ENCODE peak calls at places on chromosomes 6 and 20, in nine cellular contexts. X is foreskin keratinocyte, L is IMR-90, N is A549, E is GM06990, W is astrocyte of the spinal cord, D is DND-41, H is foreskin fibroblast, O is GM13977. S is an unnamed sample.

GRCh38 chr6:160871320-160871719 is 120.2 kb upstream of the MAP3K4 start:
- DNase-seq in E (no peak), X (no peak), O (no peak), N (no peak), D (no peak), L (no peak), W (no peak), H (no peak), S (no peak)

GRCh38 chr20:32457476-32457986 is 99.4 kb downstream of the ASXL1 start:
- DNase-seq in H (peak), O (peak), L (peak), D (no peak), X (no peak), E (no peak), W (peak), N (peak), S (no peak)

GRCh38 chr20:58011947-58012610 is 216.4 kb downstream of the ANKRD60 start:
- DNase-seq in H (no peak), D (no peak), E (no peak), X (no peak), W (no peak), N (no peak), O (no peak), L (no peak), S (no peak)

GRCh38 chr6:169738204-169738971 is 13.0 kb downstream of the DYNLT2 start:
- DNase-seq in H (peak), E (no peak), L (no peak), D (no peak), W (no peak), X (no peak), N (no peak), O (no peak), S (no peak)

GRCh38 chr6:89794324-89794723 is 25.3 kb downstream of the MDN1 start:
- DNase-seq in X (no peak), W (no peak), E (peak), D (peak), L (no peak), N (no peak), H (no peak), O (no peak), S (no peak)

GRCh38 chr6:14984454-14984853 is 261.4 kb upstream of the JARID2 start:
- DNase-seq in D (no peak), H (peak), W (no peak), X (no peak), O (no peak), E (no peak), N (no peak), L (peak), S (peak)

GRCh38 chr20:23826541-23827018 is at the start of gene CST2:
- DNase-seq in L (no peak), H (peak), O (no peak), W (no peak), X (no peak), E (no peak), D (no peak), N (no peak), S (no peak)

GRCh38 chr20:51322164-51322707 is 220.3 kb downstream of the NFATC2 start:
- DNase-seq in N (no peak), E (no peak), O (no peak), H (no peak), L (no peak), X (no peak), W (no peak), D (no peak), S (no peak)

GRCh38 chr6:53282234-53282633 is 66.5 kb downstream of the ELOVL5 start:
- DNase-seq in L (no peak), X (no peak), H (no peak), W (no peak), N (no peak), O (no peak), E (no peak), D (no peak), S (no peak)

GRCh38 chr6:33915134-33915533 is 111.3 kb upstream of the MLN start:
- DNase-seq in D (peak), N (no peak), X (no peak), E (no peak), W (no peak), H (peak), L (no peak), O (no peak), S (no peak)

GRCh38 chr20:17225891-17226409 is 890 bp upstream of the PCSK2 start:
- DNase-seq in X (no peak), L (no peak), H (no peak), O (no peak), D (no peak), E (no peak), N (no peak), W (no peak), S (no peak)

GRCh38 chr6:27375613-27376079 is 12.9 kb upstream of the ZNF391 start:
- DNase-seq in L (no peak), N (no peak), W (peak), E (no peak), X (peak), H (peak), D (peak), O (no peak), S (no peak)
- TF ChIP-seq CTCF in L (no peak), N (no peak), W (no peak), E (no peak), X (no peak), H (no peak), D (peak), O (no peak), S (no peak)

DNA sequence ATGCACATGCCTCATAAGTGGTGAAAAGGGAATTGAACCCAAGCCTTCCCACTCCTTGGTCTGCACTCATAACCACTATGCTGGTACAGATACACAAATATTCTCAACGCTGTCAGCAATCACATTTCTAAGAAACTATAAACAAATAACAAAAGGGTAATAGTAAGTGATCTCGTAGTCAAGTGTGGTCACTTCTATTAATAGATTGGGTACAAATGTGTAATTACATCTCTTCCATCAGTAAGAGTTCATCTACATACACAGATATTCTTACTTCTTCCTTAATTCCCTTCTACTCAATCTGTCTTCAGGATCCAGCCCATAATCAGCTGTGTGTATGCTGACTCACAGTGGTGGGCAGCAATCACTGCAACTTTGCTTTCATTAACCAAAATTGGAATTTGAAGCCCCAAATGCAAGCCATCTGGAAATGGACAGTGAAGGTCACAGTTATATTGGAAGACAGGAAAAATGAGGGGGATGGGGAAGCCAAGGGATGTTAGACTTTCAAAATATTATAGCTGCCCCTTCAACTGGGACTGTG is 6.7 kb downstream of the PRSS35 start:
- DNase-seq in N (no peak), W (peak), D (no peak), H (peak), O (peak), L (peak), X (no peak), E (no peak), S (no peak)
- TF ChIP-seq CTCF in N (peak), W (peak), D (peak), H (peak), O (peak), L (peak), X (peak), E (peak), S (no peak)

GRCh38 chr20:3622411-3622810 is 40.8 kb downstream of the GFRA4 start:
- DNase-seq in E (no peak), H (no peak), W (no peak), O (no peak), X (no peak), L (no peak), D (no peak), N (no peak), S (no peak)

GRCh38 chr20:3616250-3616649 is 46.9 kb downstream of the GFRA4 start:
- DNase-seq in N (no peak), D (no peak), L (peak), W (peak), E (no peak), X (peak), H (peak), O (no peak), S (no peak)

GRCh38 chr20:3621111-3621510 is 42.1 kb downstream of the GFRA4 start:
- DNase-seq in W (no peak), O (no peak), D (no peak), H (no peak), X (no peak), L (no peak), E (no peak), N (no peak), S (no peak)
- TF ChIP-seq CTCF in W (no peak), O (peak), D (no peak), H (no peak), X (no peak), L (no peak), E (no peak), N (no peak), S (no peak)

DNA sequence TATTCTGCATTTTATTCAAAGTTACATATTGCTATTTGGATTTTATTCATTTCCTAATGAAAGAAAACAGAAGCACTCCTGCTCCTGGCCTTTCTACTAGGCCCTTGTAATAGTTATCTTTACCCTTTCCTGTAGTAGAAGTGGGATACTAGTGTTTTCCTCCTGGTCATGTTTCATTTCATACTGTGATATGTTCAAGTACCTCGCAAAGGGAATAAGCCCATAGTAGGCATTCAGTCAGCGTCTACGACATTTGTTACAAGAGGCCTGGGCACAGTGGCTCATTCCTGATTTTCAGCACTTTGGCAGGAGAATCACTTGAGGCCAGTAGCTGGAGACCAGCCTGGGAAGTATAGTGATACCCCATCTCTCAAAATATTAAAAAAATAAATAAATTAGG is 154.1 kb downstream of the ARID1B start:
- DNase-seq in W (no peak), L (no peak), O (no peak), E (no peak), D (no peak), X (no peak), H (no peak), N (no peak), S (no peak)
- TF ChIP-seq CTCF in W (no peak), L (no peak), O (no peak), E (no peak), D (no peak), X (no peak), H (no peak), N (no peak), S (no peak)

GRCh38 chr6:4398806-4399205 is 263.4 kb upstream of the ECI2 start:
- DNase-seq in W (no peak), O (no peak), N (no peak), L (peak), H (no peak), E (no peak), X (no peak), D (no peak), S (no peak)

GRCh38 chr6:4395386-4395785 is 260.0 kb upstream of the ECI2 start:
- DNase-seq in N (no peak), X (no peak), O (no peak), L (no peak), W (no peak), H (no peak), D (no peak), E (no peak), S (no peak)

GRCh38 chr6:4394786-4395185 is 259.4 kb upstream of the ECI2 start:
- DNase-seq in D (no peak), L (no peak), X (peak), O (no peak), N (no peak), W (no peak), E (no peak), H (no peak), S (no peak)

GRCh38 chr6:4397307-4397706 is 261.9 kb upstream of the ECI2 start:
- DNase-seq in D (no peak), W (no peak), L (no peak), N (no peak), H (no peak), X (no peak), E (no peak), O (no peak), S (no peak)

DNA sequence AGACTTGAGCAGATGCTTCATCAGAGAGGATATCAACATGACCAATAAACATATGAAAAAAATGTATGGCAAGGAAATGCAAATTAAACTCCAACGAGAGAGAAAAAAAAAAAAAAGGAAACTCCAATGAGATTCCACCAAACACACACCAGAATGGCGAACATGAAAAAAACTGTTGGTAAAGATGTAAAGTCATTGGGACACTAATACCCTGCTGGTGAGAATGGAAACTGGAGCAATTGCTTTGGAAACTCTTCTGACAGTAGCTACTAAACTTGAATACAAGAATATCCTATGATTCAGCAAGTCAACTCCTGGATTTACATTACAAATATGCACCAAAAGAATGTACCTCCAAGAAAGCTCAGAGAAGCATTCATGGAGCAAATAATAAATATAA is 260.7 kb upstream of the ECI2 start:
- DNase-seq in L (peak), W (no peak), H (no peak), O (no peak), D (no peak), X (no peak), N (no peak), E (no peak), S (no peak)
- TF ChIP-seq CTCF in L (peak), W (no peak), H (no peak), O (no peak), D (no peak), X (no peak), N (no peak), E (no peak), S (no peak)

GRCh38 chr6:85372188-85372914 is 77.5 kb upstream of the NT5E start:
- DNase-seq in N (no peak), O (no peak), L (no peak), E (no peak), W (no peak), H (no peak), D (no peak), X (no peak), S (no peak)
- TF ChIP-seq CTCF in N (no peak), O (no peak), L (no peak), E (peak), W (no peak), H (no peak), D (no peak), X (no peak), S (no peak)

GRCh38 chr6:125156496-125156895 is 2.9 kb downstream of the TPD52L1 start:
- DNase-seq in X (no peak), N (no peak), H (no peak), W (no peak), E (no peak), L (no peak), D (no peak), O (no peak), S (no peak)

GRCh38 chr6:125154184-125155135 is 887 bp downstream of the TPD52L1 start:
- DNase-seq in D (no peak), O (peak), W (no peak), E (peak), L (no peak), X (peak), H (peak), N (peak), S (peak)

GRCh38 chr6:125155344-125155743 is 1.8 kb downstream of the TPD52L1 start:
- DNase-seq in W (no peak), O (no peak), N (no peak), H (no peak), D (no peak), E (no peak), L (no peak), X (no peak), S (no peak)

GRCh38 chr6:125151715-125152114 is 1.9 kb upstream of the TPD52L1 start:
- DNase-seq in L (no peak), E (no peak), O (no peak), W (no peak), X (no peak), H (no peak), N (no peak), D (no peak), S (no peak)

DNA sequence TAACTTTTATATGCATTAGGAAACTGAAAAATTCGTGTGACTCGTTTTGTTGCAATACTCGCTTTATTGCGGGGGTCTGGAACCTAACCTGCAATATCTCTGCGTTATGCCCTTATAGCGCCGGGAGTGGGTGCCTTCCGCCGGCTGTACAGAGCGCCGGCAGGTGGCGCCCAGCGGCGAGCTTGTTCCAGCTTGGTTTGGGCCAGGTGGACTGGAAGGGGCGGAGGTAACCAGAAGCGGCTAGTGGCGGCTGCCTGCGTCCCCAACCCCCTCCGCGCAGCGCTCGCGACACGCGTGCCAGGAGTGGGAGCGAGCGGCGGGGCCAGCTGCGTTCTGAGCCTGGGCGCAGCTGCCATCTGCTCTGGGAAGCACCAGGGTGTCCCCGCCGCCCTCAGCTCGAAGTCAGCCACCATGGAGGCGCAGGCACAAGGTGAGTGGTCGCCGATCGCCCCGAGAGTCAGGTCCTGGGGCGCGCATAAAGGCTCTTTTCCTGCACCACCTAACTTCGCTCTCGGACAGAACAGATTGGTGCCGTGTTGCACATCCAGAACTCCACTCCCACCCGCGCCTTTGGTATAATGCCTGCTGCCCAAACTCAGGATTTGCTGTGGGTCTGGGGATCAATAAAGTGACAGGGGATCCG is at the start of gene TPD52L1:
- DNase-seq in X (peak), O (peak), N (peak), L (peak), E (peak), H (peak), W (peak), D (no peak), S (peak)
- TF ChIP-seq CTCF in X (peak), O (peak), N (peak), L (peak), E (peak), H (peak), W (peak), D (no peak), S (peak)